ENCODE peak calls at places on chromosomes 5 and 9, in six cellular contexts. V is uterus, R is neural progenitor cell, Y is sigmoid colon, Z is HepG2, G is MM.1S. M is an unnamed sample.

GRCh38 chr9:1536522-1537170 is 478.5 kb upstream of the SMARCA2 start:
- DNase-seq in Z (no peak), V (no peak), G (no peak), Y (no peak), R (no peak), M (no peak)

GRCh38 chr9:88890546-88890945 is 100.7 kb upstream of the S1PR3 start:
- DNase-seq in Z (no peak), G (no peak), Y (no peak), V (no peak), R (no peak), M (no peak)

GRCh38 chr5:37816331-37816730 is 23.5 kb downstream of the GDNF start:
- DNase-seq in Z (no peak), V (no peak), Y (no peak), R (no peak), G (no peak), M (no peak)

GRCh38 chr5:6683241-6683640 is 30.0 kb upstream of the TENT4A start:
- DNase-seq in R (no peak), G (no peak), Z (no peak), V (no peak), Y (no peak), M (no peak)

GRCh38 chr9:21856301-21857094 is 54.1 kb downstream of the MTAP start:
- DNase-seq in V (no peak), G (no peak), Y (no peak), R (no peak), Z (peak), M (no peak)

GRCh38 chr5:1901983-1902382 is 19.3 kb upstream of the IRX4 start:
- DNase-seq in V (no peak), Y (no peak), G (no peak), R (no peak), Z (no peak), M (no peak)

GRCh38 chr9:5958273-5958672 is 57.2 kb downstream of the RANBP6 start:
- DNase-seq in Y (no peak), Z (no peak), G (no peak), R (no peak), V (no peak), M (no peak)

GRCh38 chr9:136196465-136197371 is 8.2 kb downstream of the LHX3 start:
- DNase-seq in G (no peak), V (no peak), Z (no peak), Y (no peak), R (no peak), M (no peak)

GRCh38 chr9:94160594-94161501 is 76.6 kb downstream of the PTPDC1 start:
- DNase-seq in Z (peak), R (no peak), Y (no peak), G (no peak), V (no peak), M (no peak)

GRCh38 chr9:115207003-115207837 is 89.3 kb upstream of the TNC start:
- DNase-seq in Y (no peak), R (no peak), G (peak), Z (no peak), V (no peak), M (no peak)

GRCh38 chr5:81391-82021 is 10.5 kb upstream of the PLEKHG4B start:
- DNase-seq in Y (no peak), Z (no peak), G (no peak), R (peak), V (no peak), M (no peak)

GRCh38 chr5:150636391-150637244 is 3.8 kb upstream of the SYNPO start:
- DNase-seq in Z (no peak), V (peak), Y (peak), G (no peak), R (no peak), M (no peak)

GRCh38 chr9:8115570-8115969 is 316.0 kb upstream of the DMAC1 start:
- DNase-seq in G (no peak), Y (no peak), R (no peak), V (no peak), Z (no peak), M (no peak)

GRCh38 chr9:93673271-93673843 is 97.0 kb downstream of the PHF2 start:
- DNase-seq in Z (no peak), V (peak), R (no peak), Y (peak), G (no peak), M (peak)

GRCh38 chr9:99039388-99040182 is 65.3 kb upstream of the TGFBR1 start:
- DNase-seq in Z (no peak), V (no peak), R (no peak), G (peak), Y (no peak), M (no peak)

GRCh38 chr9:137522746-137523455 is 27.3 kb downstream of the PNPLA7 start:
- DNase-seq in R (no peak), Y (no peak), G (no peak), Z (no peak), V (no peak), M (no peak)
- H3K4me3 ChIP-seq in R (no peak), Y (no peak), G (no peak), Z (no peak), V (no peak), M (no peak)

DNA sequence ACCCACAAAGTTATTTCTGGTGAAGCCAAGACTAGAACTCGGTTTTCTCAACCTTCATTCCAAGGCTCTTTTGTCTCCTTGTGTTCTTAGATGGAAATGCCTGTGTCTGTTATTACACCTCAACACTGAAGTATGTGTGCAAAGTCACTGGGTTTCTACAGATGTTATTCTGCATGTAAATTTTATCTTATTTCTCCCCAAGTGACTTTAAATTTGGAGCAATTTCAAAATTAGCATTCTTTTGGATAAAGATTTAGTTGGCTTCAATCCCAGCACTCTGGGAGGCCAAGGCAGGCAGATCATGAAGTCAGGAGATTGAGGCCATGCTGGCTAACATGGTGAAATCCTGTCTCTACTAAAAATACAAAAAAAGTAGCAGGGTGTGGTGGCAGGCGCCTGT is 104.4 kb upstream of the GNA14 start:
- DNase-seq in Y (no peak), Z (no peak), V (no peak), G (no peak), R (no peak), M (no peak)
- TF ChIP-seq CTCF in Y (peak), Z (no peak), V (no peak), G (no peak), R (no peak), M (no peak)

GRCh38 chr5:73273379-73274050 is 100.5 kb downstream of the TMEM174 start:
- DNase-seq in Y (no peak), V (no peak), G (no peak), R (no peak), Z (peak), M (no peak)
- H3K27ac ChIP-seq in Y (no peak), V (no peak), G (no peak), R (no peak), Z (no peak), M (no peak)

GRCh38 chr9:77946969-77947368 is 84.6 kb downstream of the GNAQ start:
- DNase-seq in Z (no peak), V (no peak), Y (no peak), G (no peak), R (no peak), M (no peak)
- H3K4me3 ChIP-seq in Z (no peak), V (no peak), Y (no peak), G (no peak), R (no peak), M (peak)

GRCh38 chr9:131905144-131905543 is 165.3 kb upstream of the RAPGEF1 start:
- DNase-seq in R (no peak), V (no peak), Y (no peak), G (no peak), Z (no peak), M (no peak)

DNA sequence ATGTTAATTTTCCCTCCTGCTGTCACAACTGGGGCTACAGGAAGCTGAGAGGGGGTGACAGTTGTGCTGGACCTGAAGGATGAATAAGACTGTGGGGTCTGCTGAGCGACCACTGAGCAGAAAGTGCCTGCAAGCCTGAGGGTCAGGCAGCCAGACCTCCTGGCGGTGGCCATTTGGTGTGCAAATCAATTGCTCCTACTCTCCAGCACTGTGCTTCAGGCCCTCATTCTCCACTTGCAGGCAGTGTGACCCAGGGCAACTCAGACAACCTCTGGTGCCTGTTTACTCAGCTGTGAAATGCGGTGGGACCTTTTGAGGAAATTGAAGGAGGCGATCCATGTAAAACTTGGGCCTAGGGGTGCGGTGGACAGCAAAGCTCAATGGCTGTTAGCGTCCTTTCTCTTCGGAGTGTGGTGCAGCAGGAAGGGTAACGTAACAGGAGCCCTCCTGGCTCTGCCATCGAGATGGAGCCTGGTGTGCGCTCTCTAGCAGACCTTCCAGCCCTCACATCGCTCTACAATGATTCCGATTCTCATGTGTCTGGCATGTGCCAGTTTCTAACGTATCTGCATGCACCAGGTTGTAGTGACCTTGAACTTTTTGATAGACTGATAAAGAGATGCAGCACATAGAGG is 159.5 kb upstream of the RAPGEF1 start:
- DNase-seq in V (no peak), G (no peak), R (no peak), Y (no peak), Z (no peak), M (no peak)
- TF ChIP-seq CTCF in V (no peak), G (no peak), R (no peak), Y (no peak), Z (no peak), M (no peak)

DNA sequence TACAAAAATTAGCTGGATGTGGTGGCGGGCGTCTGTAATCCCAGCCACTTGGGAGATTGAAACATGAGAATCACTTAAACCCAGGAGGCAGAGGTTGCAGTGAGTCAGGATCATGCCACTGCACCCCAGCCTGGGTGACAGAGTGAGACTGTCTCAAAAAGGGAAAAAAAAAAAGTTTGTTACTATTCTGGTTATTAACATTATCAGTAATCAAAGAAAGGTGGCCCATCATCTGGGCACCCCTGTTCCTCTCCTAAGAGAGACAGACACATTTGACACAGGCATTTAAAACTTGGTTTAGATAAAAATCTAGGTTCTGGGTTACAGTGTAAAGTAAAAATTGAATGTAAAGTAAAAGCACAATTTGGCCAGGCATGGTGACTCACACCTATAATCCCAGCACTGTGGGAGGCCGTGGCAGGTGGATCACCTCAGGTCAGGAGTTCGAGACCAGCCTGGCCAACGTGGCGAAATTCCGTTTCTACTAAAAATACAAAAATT is 16.9 kb upstream of the PHYHD1 start:
- DNase-seq in Z (no peak), V (no peak), R (no peak), Y (no peak), G (no peak), M (no peak)
- H3K27ac ChIP-seq in Z (no peak), V (peak), R (no peak), Y (no peak), G (no peak), M (peak)

M was measured in coronary artery.